ENCODE peak calls at places on chromosomes 4 and X, in six cellular contexts. One of them, this sample, is unnamed.

GRCh38 chr4:72468904-72469502 is 100.0 kb downstream of the ADAMTS3 start:
- DNase-seq in spleen: no peak
- DNase-seq in lower leg skin: no peak
- DNase-seq in activated T-cell treated with anti-CD3 and anti-CD28 coated beads for 1 hour: no peak
- DNase-seq in DMS53: peak; percentile 55
- DNase-seq in left ventricle myocardium inferior: no peak
- DNase-seq in this sample: no peak

GRCh38 chrX:9352683-9353430 is 112.0 kb upstream of the TBL1X start:
- DNase-seq in spleen: peak; percentile 80
- DNase-seq in lower leg skin: no peak
- DNase-seq in activated T-cell treated with anti-CD3 and anti-CD28 coated beads for 1 hour: no peak
- DNase-seq in DMS53: no peak
- DNase-seq in left ventricle myocardium inferior: no peak
- DNase-seq in this sample: no peak

GRCh38 chr4:174631901-174632758 is 109.8 kb upstream of the HPGD start:
- DNase-seq in spleen: no peak
- DNase-seq in lower leg skin: no peak
- DNase-seq in activated T-cell treated with anti-CD3 and anti-CD28 coated beads for 1 hour: no peak
- DNase-seq in DMS53: peak; percentile 73
- DNase-seq in left ventricle myocardium inferior: no peak
- DNase-seq in this sample: no peak

GRCh38 chrX:109310031-109310430 is 171.9 kb downstream of the GUCY2F start:
- DNase-seq in spleen: no peak
- DNase-seq in lower leg skin: no peak
- DNase-seq in activated T-cell treated with anti-CD3 and anti-CD28 coated beads for 1 hour: no peak
- DNase-seq in DMS53: no peak
- DNase-seq in left ventricle myocardium inferior: no peak
- DNase-seq in this sample: no peak

GRCh38 chr4:26459756-26460530 is 30.3 kb downstream of the CCKAR start:
- DNase-seq in spleen: no peak
- DNase-seq in lower leg skin: peak; percentile 75
- DNase-seq in activated T-cell treated with anti-CD3 and anti-CD28 coated beads for 1 hour: no peak
- DNase-seq in DMS53: no peak
- DNase-seq in left ventricle myocardium inferior: no peak
- DNase-seq in this sample: no peak

GRCh38 chrX:106177106-106177981 is 9.2 kb downstream of the PWWP3B start:
- DNase-seq in spleen: no peak
- DNase-seq in lower leg skin: no peak
- DNase-seq in activated T-cell treated with anti-CD3 and anti-CD28 coated beads for 1 hour: no peak
- DNase-seq in DMS53: peak; percentile 86
- DNase-seq in left ventricle myocardium inferior: peak; percentile 64
- DNase-seq in this sample: no peak

GRCh38 chrX:71177327-71177726 is 32.7 kb downstream of the NLGN3 start:
- DNase-seq in spleen: no peak
- DNase-seq in lower leg skin: no peak
- DNase-seq in activated T-cell treated with anti-CD3 and anti-CD28 coated beads for 1 hour: no peak
- DNase-seq in DMS53: no peak
- DNase-seq in left ventricle myocardium inferior: no peak
- DNase-seq in this sample: no peak

GRCh38 chr4:183872531-183872930 is 32.6 kb upstream of the STOX2 start:
- DNase-seq in spleen: no peak
- DNase-seq in lower leg skin: no peak
- DNase-seq in activated T-cell treated with anti-CD3 and anti-CD28 coated beads for 1 hour: no peak
- DNase-seq in DMS53: no peak
- DNase-seq in left ventricle myocardium inferior: no peak
- DNase-seq in this sample: no peak

GRCh38 chr4:25923745-25924144 is 9.7 kb downstream of the SMIM20 start:
- DNase-seq in spleen: no peak
- DNase-seq in lower leg skin: no peak
- DNase-seq in activated T-cell treated with anti-CD3 and anti-CD28 coated beads for 1 hour: no peak
- DNase-seq in DMS53: peak; percentile 46
- DNase-seq in left ventricle myocardium inferior: no peak
- DNase-seq in this sample: no peak

GRCh38 chr4:145494666-145495065 is 13.0 kb downstream of the SMAD1 start:
- DNase-seq in spleen: no peak
- DNase-seq in lower leg skin: no peak
- DNase-seq in activated T-cell treated with anti-CD3 and anti-CD28 coated beads for 1 hour: no peak
- DNase-seq in DMS53: no peak
- DNase-seq in left ventricle myocardium inferior: no peak
- DNase-seq in this sample: no peak

GRCh38 chr4:177444911-177445736 is 2.9 kb upstream of the AGA start:
- DNase-seq in spleen: no peak
- DNase-seq in lower leg skin: no peak
- DNase-seq in activated T-cell treated with anti-CD3 and anti-CD28 coated beads for 1 hour: no peak
- DNase-seq in DMS53: no peak
- DNase-seq in left ventricle myocardium inferior: no peak
- DNase-seq in this sample: no peak

GRCh38 chrX:10926906-10927305 is 184.2 kb upstream of the HCCS start:
- DNase-seq in spleen: no peak
- DNase-seq in lower leg skin: no peak
- DNase-seq in activated T-cell treated with anti-CD3 and anti-CD28 coated beads for 1 hour: no peak
- DNase-seq in DMS53: no peak
- DNase-seq in left ventricle myocardium inferior: no peak
- DNase-seq in this sample: no peak

GRCh38 chr4:8199594-8200301 is 658 bp downstream of the SH3TC1 start:
- DNase-seq in spleen: no peak
- DNase-seq in lower leg skin: no peak
- DNase-seq in activated T-cell treated with anti-CD3 and anti-CD28 coated beads for 1 hour: no peak
- DNase-seq in DMS53: peak; percentile 66
- DNase-seq in left ventricle myocardium inferior: no peak
- DNase-seq in this sample: no peak

GRCh38 chr4:66252291-66252690 is 582.0 kb upstream of the EPHA5 start:
- DNase-seq in spleen: no peak
- DNase-seq in lower leg skin: no peak
- DNase-seq in activated T-cell treated with anti-CD3 and anti-CD28 coated beads for 1 hour: no peak
- DNase-seq in DMS53: peak; percentile 10
- DNase-seq in left ventricle myocardium inferior: no peak
- DNase-seq in this sample: no peak

GRCh38 chr4:137070614-137071013 is 461.7 kb downstream of the PCDH18 start:
- DNase-seq in spleen: peak; percentile 51
- DNase-seq in lower leg skin: no peak
- DNase-seq in activated T-cell treated with anti-CD3 and anti-CD28 coated beads for 1 hour: no peak
- DNase-seq in DMS53: no peak
- DNase-seq in left ventricle myocardium inferior: no peak
- DNase-seq in this sample: no peak

GRCh38 chr4:25792200-25792791 is 70.5 kb downstream of the SEL1L3 start:
- DNase-seq in spleen: no peak
- DNase-seq in lower leg skin: peak; percentile 48
- DNase-seq in activated T-cell treated with anti-CD3 and anti-CD28 coated beads for 1 hour: no peak
- DNase-seq in DMS53: peak; percentile 80
- DNase-seq in left ventricle myocardium inferior: no peak
- DNase-seq in this sample: no peak

GRCh38 chr4:688695-689497 is at the start of gene SLC49A3:
- DNase-seq in spleen: peak; percentile 87
- DNase-seq in lower leg skin: no peak
- DNase-seq in activated T-cell treated with anti-CD3 and anti-CD28 coated beads for 1 hour: no peak
- DNase-seq in DMS53: peak; percentile 82
- DNase-seq in left ventricle myocardium inferior: peak; percentile 52
- DNase-seq in this sample: no peak

GRCh38 chr4:8240211-8241041 is 29.1 kb upstream of the HTRA3 start:
- DNase-seq in spleen: no peak
- DNase-seq in lower leg skin: no peak
- DNase-seq in activated T-cell treated with anti-CD3 and anti-CD28 coated beads for 1 hour: no peak
- DNase-seq in DMS53: no peak
- DNase-seq in left ventricle myocardium inferior: no peak
- DNase-seq in this sample: no peak

GRCh38 chr4:98928505-98929340 is at the start of gene EIF4E:
- DNase-seq in spleen: peak; percentile 98
- DNase-seq in lower leg skin: peak; percentile 99
- DNase-seq in activated T-cell treated with anti-CD3 and anti-CD28 coated beads for 1 hour: peak; percentile 91
- DNase-seq in DMS53: peak; percentile 99
- DNase-seq in left ventricle myocardium inferior: peak; percentile 97
- DNase-seq in this sample: peak; percentile 98

GRCh38 chr4:6352031-6352763 is 82.5 kb downstream of the WFS1 start:
- DNase-seq in spleen: no peak
- DNase-seq in lower leg skin: no peak
- DNase-seq in activated T-cell treated with anti-CD3 and anti-CD28 coated beads for 1 hour: no peak
- DNase-seq in DMS53: no peak
- DNase-seq in left ventricle myocardium inferior: no peak
- DNase-seq in this sample: no peak

GRCh38 chr4:182145360-182145905 is 97.8 kb upstream of the TENM3 start:
- DNase-seq in spleen: no peak
- DNase-seq in lower leg skin: no peak
- DNase-seq in activated T-cell treated with anti-CD3 and anti-CD28 coated beads for 1 hour: no peak
- DNase-seq in DMS53: peak; percentile 48
- DNase-seq in left ventricle myocardium inferior: no peak
- DNase-seq in this sample: no peak

GRCh38 chrX:17414057-17414658 is 39.2 kb downstream of the NHS start:
- DNase-seq in spleen: no peak
- DNase-seq in lower leg skin: no peak
- DNase-seq in activated T-cell treated with anti-CD3 and anti-CD28 coated beads for 1 hour: no peak
- DNase-seq in DMS53: no peak
- DNase-seq in left ventricle myocardium inferior: no peak
- DNase-seq in this sample: no peak

GRCh38 chrX:40061005-40061404 is 36.8 kb downstream of the BCOR start:
- DNase-seq in spleen: no peak
- DNase-seq in lower leg skin: peak; percentile 50
- DNase-seq in activated T-cell treated with anti-CD3 and anti-CD28 coated beads for 1 hour: no peak
- DNase-seq in DMS53: no peak
- DNase-seq in left ventricle myocardium inferior: no peak
- DNase-seq in this sample: no peak

GRCh38 chr4:140223056-140223810 is 69.2 kb upstream of the MAML3 start:
- DNase-seq in spleen: no peak
- DNase-seq in lower leg skin: no peak
- DNase-seq in activated T-cell treated with anti-CD3 and anti-CD28 coated beads for 1 hour: no peak
- DNase-seq in DMS53: no peak
- DNase-seq in left ventricle myocardium inferior: no peak
- DNase-seq in this sample: no peak

GRCh38 chrX:74535211-74535621 is 79.2 kb downstream of the RLIM start:
- DNase-seq in spleen: no peak
- DNase-seq in lower leg skin: no peak
- DNase-seq in activated T-cell treated with anti-CD3 and anti-CD28 coated beads for 1 hour: no peak
- DNase-seq in DMS53: peak; percentile 68
- DNase-seq in left ventricle myocardium inferior: no peak
- DNase-seq in this sample: no peak

GRCh38 chr4:52244103-52244772 is 193.1 kb downstream of the SPATA18 start:
- DNase-seq in spleen: no peak
- DNase-seq in lower leg skin: no peak
- DNase-seq in activated T-cell treated with anti-CD3 and anti-CD28 coated beads for 1 hour: no peak
- DNase-seq in DMS53: peak; percentile 57
- DNase-seq in left ventricle myocardium inferior: no peak
- DNase-seq in this sample: no peak

GRCh38 chr4:127732623-127733199 is 2.5 kb downstream of the SLC25A31 start:
- DNase-seq in spleen: no peak
- DNase-seq in lower leg skin: no peak
- DNase-seq in activated T-cell treated with anti-CD3 and anti-CD28 coated beads for 1 hour: no peak
- DNase-seq in DMS53: peak; percentile 69
- DNase-seq in left ventricle myocardium inferior: no peak
- DNase-seq in this sample: no peak

GRCh38 chr4:129364747-129365452 is 268.9 kb downstream of the C4orf33 start:
- DNase-seq in spleen: no peak
- DNase-seq in lower leg skin: no peak
- DNase-seq in activated T-cell treated with anti-CD3 and anti-CD28 coated beads for 1 hour: no peak
- DNase-seq in DMS53: no peak
- DNase-seq in left ventricle myocardium inferior: no peak
- DNase-seq in this sample: no peak

GRCh38 chrX:40663880-40664630 is 16.7 kb upstream of the CXorf38 start:
- DNase-seq in spleen: no peak
- DNase-seq in lower leg skin: no peak
- DNase-seq in activated T-cell treated with anti-CD3 and anti-CD28 coated beads for 1 hour: no peak
- DNase-seq in DMS53: peak; percentile 10
- DNase-seq in left ventricle myocardium inferior: no peak
- DNase-seq in this sample: no peak

GRCh38 chrX:149682956-149683947 is 28.6 kb upstream of the MAGEA11 start:
- DNase-seq in spleen: no peak
- DNase-seq in lower leg skin: no peak
- DNase-seq in activated T-cell treated with anti-CD3 and anti-CD28 coated beads for 1 hour: no peak
- DNase-seq in DMS53: no peak
- DNase-seq in left ventricle myocardium inferior: no peak
- DNase-seq in this sample: no peak

GRCh38 chr4:5423670-5424069 is 284.7 kb downstream of the EVC2 start:
- DNase-seq in spleen: no peak
- DNase-seq in lower leg skin: no peak
- DNase-seq in activated T-cell treated with anti-CD3 and anti-CD28 coated beads for 1 hour: no peak
- DNase-seq in DMS53: no peak
- DNase-seq in left ventricle myocardium inferior: no peak
- DNase-seq in this sample: no peak

GRCh38 chrX:134868766-134869495 is 121.9 kb upstream of the SMIM10 start:
- DNase-seq in spleen: no peak
- DNase-seq in lower leg skin: no peak
- DNase-seq in activated T-cell treated with anti-CD3 and anti-CD28 coated beads for 1 hour: no peak
- DNase-seq in DMS53: no peak
- DNase-seq in left ventricle myocardium inferior: no peak
- DNase-seq in this sample: no peak

GRCh38 chr4:161522031-161522430 is 641.8 kb downstream of the FSTL5 start:
- DNase-seq in spleen: no peak
- DNase-seq in lower leg skin: no peak
- DNase-seq in activated T-cell treated with anti-CD3 and anti-CD28 coated beads for 1 hour: no peak
- DNase-seq in DMS53: peak; percentile 95
- DNase-seq in left ventricle myocardium inferior: no peak
- DNase-seq in this sample: no peak

GRCh38 chr4:82561745-82562552 is at the start of gene TMEM150C:
- DNase-seq in spleen: no peak
- DNase-seq in lower leg skin: no peak
- DNase-seq in activated T-cell treated with anti-CD3 and anti-CD28 coated beads for 1 hour: no peak
- DNase-seq in DMS53: peak; percentile 67
- DNase-seq in left ventricle myocardium inferior: peak; percentile 43
- DNase-seq in this sample: peak; percentile 92

GRCh38 chrX:71636438-71637252 is 18.3 kb upstream of the CXCR3 start:
- DNase-seq in spleen: no peak
- DNase-seq in lower leg skin: no peak
- DNase-seq in activated T-cell treated with anti-CD3 and anti-CD28 coated beads for 1 hour: no peak
- DNase-seq in DMS53: peak; percentile 86
- DNase-seq in left ventricle myocardium inferior: no peak
- DNase-seq in this sample: no peak

GRCh38 chr4:87119965-87120364 is 100.5 kb downstream of the KLHL8 start:
- DNase-seq in spleen: no peak
- DNase-seq in lower leg skin: no peak
- DNase-seq in activated T-cell treated with anti-CD3 and anti-CD28 coated beads for 1 hour: no peak
- DNase-seq in DMS53: no peak
- DNase-seq in left ventricle myocardium inferior: no peak
- DNase-seq in this sample: no peak

GRCh38 chr4:7433376-7434140 is 1.2 kb downstream of the PSAPL1 start:
- DNase-seq in spleen: peak; percentile 65
- DNase-seq in lower leg skin: no peak
- DNase-seq in activated T-cell treated with anti-CD3 and anti-CD28 coated beads for 1 hour: no peak
- DNase-seq in DMS53: no peak
- DNase-seq in left ventricle myocardium inferior: no peak
- DNase-seq in this sample: no peak

This sample was measured in esophagus muscularis mucosa.